ENCODE peak calls at places on chromosome 13, in six cellular contexts. J is GM23338, K is AG09309, G is stomach, N is left ventricle myocardium inferior, M is K562. D is an unnamed sample.

GRCh38 chr13:58087566-58087965 is 456.0 kb downstream of the PCDH17 start:
- DNase-seq in K (no peak), N (no peak), M (no peak), G (no peak), J (peak; percentile 4), D (no peak)

GRCh38 chr13:85040176-85040660 is 759.0 kb downstream of the SLITRK6 start:
- DNase-seq in K (no peak), M (no peak), N (no peak), J (no peak), G (no peak), D (no peak)

GRCh38 chr13:30907167-30907761 is 1.2 kb downstream of the MEDAG start:
- DNase-seq in M (no peak), N (no peak), K (no peak), G (no peak), J (no peak), D (no peak)

GRCh38 chr13:106471957-106472543 is 63.4 kb downstream of the EFNB2 start:
- DNase-seq in K (peak; percentile 61), N (no peak), G (peak; percentile 68), J (peak; percentile 71), M (peak; percentile 8), D (peak; percentile 78)

GRCh38 chr13:112509190-112509589 is 78.8 kb downstream of the TUBGCP3 start:
- DNase-seq in K (no peak), G (no peak), J (no peak), N (no peak), M (no peak), D (no peak)

GRCh38 chr13:80952158-80952557 is 611.2 kb upstream of the SPRY2 start:
- DNase-seq in J (no peak), M (no peak), K (no peak), G (no peak), N (no peak), D (no peak)

GRCh38 chr13:29581666-29582065 is 13.8 kb downstream of the SLC7A1 start:
- DNase-seq in G (no peak), M (no peak), N (no peak), K (no peak), J (peak; percentile 50), D (no peak)

GRCh38 chr13:106145997-106146864 is 389.2 kb downstream of the EFNB2 start:
- DNase-seq in N (no peak), M (no peak), G (no peak), K (no peak), J (no peak), D (no peak)

GRCh38 chr13:43054803-43055802 is 31.7 kb downstream of the DNAJC15 start:
- DNase-seq in M (peak; percentile 2), J (peak; percentile 87), N (no peak), K (peak; percentile 42), G (no peak), D (no peak)

GRCh38 chr13:73245271-73245670 is 186.5 kb downstream of the KLF5 start:
- DNase-seq in K (no peak), N (no peak), M (no peak), G (no peak), J (no peak), D (no peak)

GRCh38 chr13:31008400-31009115 is 76.1 kb downstream of the TEX26 start:
- DNase-seq in K (no peak), J (no peak), N (no peak), G (no peak), M (no peak), D (no peak)

GRCh38 chr13:53545340-53545941 is 516.8 kb downstream of the OLFM4 start:
- DNase-seq in K (no peak), G (no peak), M (no peak), J (peak; percentile 59), N (no peak), D (no peak)

GRCh38 chr13:102877285-102877684 is 31.5 kb downstream of the ERCC5 start:
- DNase-seq in G (no peak), K (no peak), M (no peak), J (no peak), N (no peak), D (no peak)

GRCh38 chr13:84446972-84447700 is 564.9 kb upstream of the SLITRK1 start:
- DNase-seq in M (no peak), N (no peak), K (peak; percentile 11), G (no peak), J (peak; percentile 8), D (no peak)

GRCh38 chr13:50610238-50610637 is 233.3 kb downstream of the DLEU7 start:
- DNase-seq in K (no peak), G (no peak), J (no peak), N (no peak), M (no peak), D (no peak)

GRCh38 chr13:49367640-49368431 is 76.0 kb downstream of the CAB39L start:
- DNase-seq in G (no peak), J (peak; percentile 79), N (no peak), M (no peak), K (no peak), D (no peak)

GRCh38 chr13:44417876-44418275 is 44.3 kb downstream of the SERP2 start:
- DNase-seq in M (no peak), N (no peak), K (no peak), J (no peak), G (no peak), D (no peak)

GRCh38 chr13:110006304-110006703 is 219.9 kb upstream of the IRS2 start:
- DNase-seq in G (no peak), J (no peak), M (no peak), K (no peak), N (no peak), D (no peak)

GRCh38 chr13:50323440-50324070 is 308.3 kb downstream of the KCNRG start:
- DNase-seq in K (peak; percentile 84), N (no peak), M (no peak), G (no peak), J (no peak), D (peak; percentile 74)

GRCh38 chr13:31797154-31797775 is 57.9 kb downstream of the RXFP2 start:
- DNase-seq in K (no peak), G (no peak), N (no peak), M (peak; percentile 1), J (peak; percentile 63), D (no peak)

GRCh38 chr13:33285420-33286124 is at the start of gene STARD13:
- DNase-seq in M (peak; percentile 2), J (peak; percentile 95), K (peak; percentile 93), G (peak; percentile 92), N (peak; percentile 94), D (peak; percentile 83)

GRCh38 chr13:95605426-95606125 is 38.9 kb downstream of the DZIP1 start:
- DNase-seq in N (no peak), M (no peak), G (no peak), K (no peak), J (no peak), D (no peak)

GRCh38 chr13:48319458-48320395 is 16.2 kb downstream of the RB1 start:
- DNase-seq in J (no peak), K (no peak), M (no peak), G (no peak), N (no peak), D (no peak)

GRCh38 chr13:31675521-31675953 is 63.8 kb upstream of the RXFP2 start:
- DNase-seq in G (no peak), K (peak; percentile 20), J (no peak), M (no peak), N (no peak), D (no peak)

GRCh38 chr13:93345642-93346220 is 119.1 kb downstream of the GPC6 start:
- DNase-seq in J (no peak), M (no peak), K (peak; percentile 39), N (no peak), G (no peak), D (peak; percentile 99)

GRCh38 chr13:75792526-75793187 is 156.5 kb downstream of the LMO7 start:
- DNase-seq in K (no peak), G (no peak), J (no peak), M (no peak), N (no peak), D (no peak)

GRCh38 chr13:80441968-80442367 is 101.0 kb upstream of the SPRY2 start:
- DNase-seq in G (no peak), M (no peak), J (no peak), K (no peak), N (no peak), D (no peak)

GRCh38 chr13:20195846-20196245 is 3.1 kb upstream of the GJB2 start:
- DNase-seq in M (no peak), J (no peak), K (no peak), N (no peak), G (no peak), D (no peak)
- H3K4me3 ChIP-seq in M (no peak overlapping the region), J (no peak overlapping the region), K (no peak overlapping the region), N (no peak overlapping the region), G (no peak overlapping the region), D (no peak overlapping the region)

DNA sequence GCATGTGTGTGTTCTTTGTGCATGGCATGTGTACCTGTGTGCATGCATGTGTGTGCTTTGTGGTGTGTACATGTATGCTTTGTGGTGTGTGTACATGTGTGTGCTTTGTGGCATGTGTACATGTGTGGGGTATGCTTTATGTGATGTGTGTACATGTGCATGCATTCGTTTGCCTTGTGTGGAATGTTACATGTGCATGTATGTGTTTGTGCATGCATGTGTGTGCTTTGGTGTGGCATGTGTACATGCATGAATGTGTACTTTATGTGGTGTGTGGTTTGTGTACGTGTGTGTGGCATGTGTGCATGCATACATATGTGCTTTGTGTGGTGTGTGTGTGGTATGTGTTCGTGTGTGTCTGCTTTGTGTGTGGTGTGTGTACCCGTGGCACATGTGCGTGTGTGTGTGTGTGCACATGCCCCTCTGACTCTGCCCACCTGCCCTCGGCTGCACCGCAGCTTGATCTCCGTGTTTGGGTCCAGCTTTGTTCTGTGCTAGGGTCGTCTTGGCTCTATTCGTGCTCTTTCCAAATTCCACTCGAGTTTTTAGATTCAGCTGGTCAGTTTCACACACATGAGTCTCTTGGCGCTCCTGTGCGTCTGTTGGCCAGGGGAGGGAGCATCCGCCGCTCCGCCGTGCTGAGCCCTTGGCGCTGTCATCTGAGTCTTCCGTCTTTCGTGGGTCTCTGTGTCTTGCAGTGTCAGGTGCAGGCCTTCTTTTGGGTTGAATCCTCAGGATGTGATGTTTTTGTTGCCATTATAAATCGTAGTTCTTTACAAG is 46.5 kb upstream of the TFDP1 start:
- DNase-seq in G (no peak), N (no peak), K (no peak), J (no peak), M (no peak), D (no peak)
- TF ChIP-seq CTCF in G (no peak), N (no peak), K (no peak), J (no peak), M (no peak), D (no peak)

DNA sequence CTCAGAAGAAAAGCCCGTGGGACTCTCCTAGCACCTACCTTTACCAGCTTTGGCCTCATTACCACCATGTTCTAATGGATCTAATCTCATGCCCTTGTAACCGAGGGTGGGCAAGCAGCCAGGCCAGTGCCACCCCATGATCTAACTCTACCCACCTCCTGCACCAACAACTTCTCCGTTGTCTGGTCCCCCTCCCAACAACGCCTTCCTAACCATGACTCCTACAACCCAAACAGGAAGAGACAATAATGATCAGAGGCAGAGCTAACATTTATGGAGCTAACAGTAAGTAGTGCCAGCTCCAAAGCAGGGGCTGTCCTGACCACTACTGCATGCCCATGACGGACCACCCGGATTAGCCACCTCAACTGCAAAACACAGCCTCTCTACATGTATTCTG is 3.5 kb downstream of the USP12 start:
- DNase-seq in N (no peak), G (peak; percentile 35), J (no peak), M (no peak), K (no peak), D (no peak)
- H3K4me3 ChIP-seq in N (no peak overlapping the region), G (no peak overlapping the region), J (peak overlapping the region; percentile 11), M (no peak overlapping the region), K (no peak overlapping the region), D (no peak overlapping the region)

DNA sequence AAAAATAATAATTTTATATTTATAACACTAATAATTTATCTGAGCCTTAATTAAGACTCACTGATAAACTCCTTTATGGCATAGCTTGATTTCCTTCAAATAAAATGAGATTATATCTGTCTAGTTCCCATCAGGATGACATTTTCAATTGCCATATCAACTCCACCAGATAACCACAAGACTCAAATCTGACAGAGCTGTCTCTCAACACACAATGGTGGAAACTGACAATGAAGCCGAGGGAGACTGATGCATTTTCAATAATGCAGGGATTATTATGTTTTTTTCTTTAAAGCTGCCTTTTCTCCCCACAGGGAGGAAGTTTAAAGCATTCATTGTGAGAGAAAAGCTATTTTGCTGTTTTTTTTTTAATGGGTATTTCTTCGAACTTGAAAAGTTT is 1327.0 kb upstream of the MIR17HG start:
- DNase-seq in M (no peak), G (no peak), N (no peak), K (no peak), J (no peak), D (no peak)
- TF ChIP-seq CTCF in M (no peak), G (no peak), N (no peak), K (no peak), J (no peak), D (no peak)